ENCODE peak calls at places on chromosomes 13 and 19, in five cellular contexts. E, H, A, Y and D are unnamed samples.

GRCh38 chr13:103062079-103062478 is 4.1 kb downstream of the SLC10A2 start:
- DNase-seq in A (no peak), H (no peak), E (no peak), Y (no peak), D (no peak)

GRCh38 chr13:20911037-20911436 is 8.5 kb upstream of the XPO4 start:
- DNase-seq in Y (no peak), H (no peak), E (no peak), A (no peak), D (no peak)

GRCh38 chr13:107351305-107351704 is 783.4 kb upstream of the ARGLU1 start:
- DNase-seq in H (no peak), Y (no peak), A (peak), E (no peak), D (no peak)

GRCh38 chr13:40503026-40503425 is 163.4 kb downstream of the FOXO1 start:
- DNase-seq in Y (no peak), H (no peak), E (no peak), A (no peak), D (no peak)

GRCh38 chr19:33675501-33676124 is 53.9 kb downstream of the CHST8 start:
- DNase-seq in E (no peak), Y (peak), H (peak), A (no peak), D (no peak)

GRCh38 chr19:55319786-55320185 is 5.4 kb downstream of the TMEM150B start:
- DNase-seq in A (peak), Y (no peak), H (no peak), E (no peak), D (no peak)

GRCh38 chr13:28494861-28495585 is at the start of gene FLT1:
- DNase-seq in A (peak), Y (no peak), E (peak), H (no peak), D (peak)

GRCh38 chr19:29535432-29535831 is 9.6 kb downstream of the VSTM2B start:
- DNase-seq in A (no peak), E (no peak), H (no peak), Y (peak), D (peak)

GRCh38 chr13:71877280-71877653 is 10.3 kb upstream of the DACH1 start:
- DNase-seq in E (no peak), H (no peak), Y (no peak), A (peak), D (no peak)

GRCh38 chr19:17841810-17842662 is 5.7 kb downstream of the JAK3 start:
- DNase-seq in H (peak), E (no peak), A (peak), Y (peak), D (peak)

GRCh38 chr19:42286349-42287016 is 15.4 kb upstream of the PRR19 start:
- DNase-seq in E (no peak), A (peak), Y (peak), H (no peak), D (peak)

GRCh38 chr13:22698477-22698876 is 482.3 kb upstream of the SGCG start:
- DNase-seq in A (no peak), H (no peak), E (no peak), Y (no peak), D (no peak)
- TF ChIP-seq CTCF in A (no peak), H (no peak), E (no peak), Y (no peak), D (no peak)

GRCh38 chr13:91375119-91375729 is 23.2 kb upstream of the GPC5 start:
- DNase-seq in H (no peak), A (no peak), E (no peak), Y (no peak), D (no peak)
- TF ChIP-seq CTCF in H (no peak), A (peak), E (peak), Y (no peak), D (peak)

GRCh38 chr13:111284579-111284978 is 35.9 kb upstream of the TEX29 start:
- DNase-seq in Y (no peak), H (no peak), E (no peak), A (no peak), D (no peak)

GRCh38 chr13:111288276-111288675 is 32.2 kb upstream of the TEX29 start:
- DNase-seq in A (no peak), H (no peak), E (no peak), Y (no peak), D (no peak)

GRCh38 chr13:111287201-111287600 is 33.2 kb upstream of the TEX29 start:
- DNase-seq in A (no peak), H (no peak), E (no peak), Y (no peak), D (no peak)

GRCh38 chr13:111283991-111284390 is 36.5 kb upstream of the TEX29 start:
- DNase-seq in Y (no peak), H (no peak), A (peak), E (no peak), D (no peak)

DNA sequence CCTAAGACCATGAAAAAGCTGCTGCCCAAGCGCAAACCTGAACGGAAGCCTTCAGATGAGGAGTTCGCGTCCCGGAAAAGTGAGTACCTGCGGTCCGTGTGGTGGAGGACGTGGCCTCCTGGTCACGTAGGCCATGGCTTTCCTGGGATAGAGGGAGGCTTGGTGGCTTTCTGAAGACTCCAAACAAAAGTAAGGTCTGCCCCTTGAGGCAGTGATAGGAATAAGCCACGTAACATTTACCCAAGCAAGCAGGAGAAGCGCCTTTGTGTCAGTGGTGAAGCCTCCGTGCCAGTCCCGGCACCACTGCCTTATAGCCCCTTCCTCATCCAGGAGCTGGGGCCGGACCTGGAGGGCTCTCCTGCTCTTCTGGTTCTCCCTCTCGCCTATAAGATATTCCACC is 34.3 kb upstream of the TEX29 start:
- DNase-seq in A (no peak), H (no peak), Y (no peak), E (no peak), D (no peak)
- TF ChIP-seq CTCF in A (peak), H (no peak), Y (no peak), E (no peak), D (no peak)

DNA sequence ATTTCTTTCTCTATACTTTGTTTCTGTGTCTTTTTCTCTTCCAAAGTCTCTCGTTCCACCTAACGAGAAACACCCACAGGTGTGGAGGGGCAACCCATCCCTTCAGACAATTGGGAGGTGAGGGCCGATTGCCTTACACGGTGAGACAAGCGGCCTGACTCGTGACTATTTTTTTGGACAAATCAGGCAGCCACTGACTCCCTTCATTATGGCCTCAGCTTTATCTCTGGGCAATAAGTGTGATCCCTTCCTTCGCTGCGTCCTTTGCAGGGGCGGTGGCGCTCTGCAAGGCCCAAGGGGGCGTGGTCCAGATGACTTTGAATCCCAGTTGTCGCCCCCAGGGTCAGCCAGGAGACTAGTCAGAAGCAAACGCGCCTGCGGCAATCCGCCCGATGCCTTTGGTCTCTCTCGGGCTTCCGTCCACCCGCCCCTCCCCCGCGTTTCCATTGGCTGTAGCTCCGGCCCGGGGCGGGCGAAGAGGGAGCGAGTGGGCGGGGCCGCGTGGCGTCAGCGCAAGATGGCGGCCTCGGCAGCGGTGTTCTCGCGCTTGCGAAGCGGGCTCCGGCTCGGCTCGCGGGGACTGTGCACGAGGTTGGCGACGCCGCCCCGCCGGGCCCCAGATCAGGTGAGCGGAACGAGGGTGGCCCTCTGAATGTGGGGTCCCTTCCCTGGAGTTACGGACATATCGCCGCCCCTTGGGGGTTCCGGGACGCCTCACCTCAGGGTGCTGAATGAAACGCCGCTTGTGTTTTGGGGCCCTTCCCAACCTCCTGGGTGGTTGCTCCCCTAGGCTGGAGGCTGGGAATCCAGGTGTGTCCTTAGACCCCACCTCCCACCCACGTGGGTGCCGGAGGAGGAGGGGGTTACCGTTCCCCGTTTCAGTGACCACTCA is at the start of gene TIMM50:
- DNase-seq in H (peak), Y (peak), A (peak), E (peak), D (peak)
- TF ChIP-seq CTCF in H (no peak), Y (no peak), A (no peak), E (no peak), D (no peak)

DNA sequence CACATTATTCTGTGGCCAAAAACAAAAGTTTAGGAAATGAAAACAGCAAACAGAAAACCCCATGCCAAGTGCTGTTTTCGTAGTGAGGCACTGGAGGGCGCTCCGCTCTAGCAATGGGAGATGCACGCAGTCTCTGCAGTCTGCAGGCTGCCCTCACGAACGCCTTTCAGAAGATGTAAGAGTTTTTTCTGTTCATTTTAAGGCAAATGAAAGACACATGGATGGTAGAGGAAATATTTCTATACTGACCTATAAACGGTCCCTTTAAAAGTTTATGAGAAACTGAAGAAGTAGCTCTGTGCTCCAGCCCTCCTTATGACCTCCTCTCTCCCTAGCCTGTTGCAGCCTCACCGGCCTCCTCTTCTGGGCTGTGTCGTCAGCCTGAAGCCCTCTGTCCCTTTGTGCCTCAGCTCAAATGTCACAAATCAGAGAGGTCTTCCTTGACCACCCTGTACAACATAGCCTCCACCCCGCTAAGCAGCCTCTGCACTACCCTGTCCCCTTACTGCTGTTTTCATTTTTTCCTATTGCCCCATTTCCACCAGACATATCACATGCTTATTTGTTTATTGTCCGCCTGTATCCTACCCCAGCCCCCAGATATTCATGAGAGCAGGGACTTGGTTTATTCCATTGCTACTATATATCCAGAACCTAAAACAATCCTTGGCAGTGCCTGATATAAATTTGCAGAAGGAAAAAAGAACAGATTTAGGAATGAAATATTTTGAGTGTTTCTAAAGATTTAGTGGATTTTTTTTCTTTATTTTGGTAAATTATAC is 116.4 kb downstream of the TM9SF2 start:
- DNase-seq in Y (no peak), H (peak), A (peak), E (no peak), D (no peak)
- TF ChIP-seq CTCF in Y (no peak), H (peak), A (peak), E (no peak), D (peak)

GRCh38 chr13:109669234-109669612 is 117.2 kb downstream of the IRS2 start:
- DNase-seq in A (no peak), H (no peak), Y (no peak), E (no peak), D (no peak)
- TF ChIP-seq CTCF in A (no peak), H (no peak), Y (no peak), E (no peak), D (no peak)

DNA sequence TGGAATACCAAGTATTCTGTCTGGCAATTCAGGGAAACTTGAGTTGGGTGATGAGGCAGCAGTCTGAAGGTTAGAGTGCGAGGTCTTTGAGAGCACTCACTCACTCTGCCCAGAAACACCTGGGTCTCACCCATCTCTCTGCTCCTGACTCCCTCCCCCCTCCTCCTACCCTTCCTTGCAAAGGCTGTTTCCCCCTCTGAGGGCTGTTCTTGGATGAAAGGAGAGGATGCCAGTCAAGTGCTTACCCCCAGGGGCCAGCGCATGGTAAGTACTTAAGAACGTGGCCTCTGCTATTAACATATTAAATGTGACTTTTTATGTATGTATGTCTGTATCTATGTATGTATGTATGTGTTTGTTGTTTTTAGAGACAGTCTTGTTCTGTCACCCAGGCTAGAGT is 22.5 kb downstream of the SIPA1L3 start:
- DNase-seq in Y (no peak), H (no peak), E (no peak), A (peak), D (no peak)
- TF ChIP-seq CTCF in Y (no peak), H (no peak), E (no peak), A (peak), D (no peak)